ENCODE peak calls at places on chromosomes 7 and 10, in four cellular contexts. Y is GM12878, Z is HepG2, K is K562. B is an unnamed sample.

GRCh38 chr10:28663576-28664368 is 13.5 kb upstream of the BAMBI start:
- DNase-seq in Y (no peak), Z (peak), K (peak), B (peak)

GRCh38 chr7:50662059-50662689 is 97.0 kb upstream of the DDC start:
- DNase-seq in Y (no peak), Z (no peak), K (no peak), B (no peak)

GRCh38 chr10:92569071-92569470 is 4.8 kb downstream of the IDE start:
- DNase-seq in Y (no peak), Z (no peak), K (no peak), B (no peak)

GRCh38 chr10:119769886-119770285 is 44.0 kb downstream of the INPP5F start:
- DNase-seq in Y (no peak), Z (no peak), K (no peak), B (no peak)

GRCh38 chr10:128180843-128181242 is 54.6 kb upstream of the MKI67 start:
- DNase-seq in Y (no peak), Z (no peak), K (no peak), B (no peak)

GRCh38 chr10:119443970-119444660 is 98.4 kb downstream of the RGS10 start:
- DNase-seq in Y (no peak), Z (no peak), K (peak), B (no peak)

GRCh38 chr7:95718556-95719410 is 53.6 kb upstream of the DYNC1I1 start:
- DNase-seq in Y (no peak), Z (no peak), K (no peak), B (peak)

GRCh38 chr10:132064082-132064755 is 1.5 kb upstream of the JAKMIP3 start:
- DNase-seq in Y (no peak), Z (no peak), K (no peak), B (no peak)

GRCh38 chr10:14959221-14960057 is at the start of gene MEIG1:
- DNase-seq in Y (peak), Z (peak), K (peak), B (peak)

GRCh38 chr10:123678376-123678775 is 12.2 kb downstream of the GPR26 start:
- DNase-seq in Y (no peak), Z (no peak), K (no peak), B (peak)

GRCh38 chr10:28631896-28632596 is 45.3 kb upstream of the BAMBI start:
- DNase-seq in Y (no peak), Z (peak), K (no peak), B (no peak)

GRCh38 chr10:120950103-120950561 is 99.0 kb downstream of the WDR11 start:
- DNase-seq in Y (no peak), Z (no peak), K (no peak), B (peak)

GRCh38 chr7:70032673-70033072 is 434.4 kb downstream of the AUTS2 start:
- DNase-seq in Y (no peak), Z (no peak), K (no peak), B (no peak)

GRCh38 chr7:23020742-23021401 is 6.9 kb upstream of the HYCC1 start:
- DNase-seq in Y (no peak), Z (no peak), K (no peak), B (no peak)

GRCh38 chr7:4550117-4550516 is 132.0 kb upstream of the FOXK1 start:
- DNase-seq in Y (no peak), Z (no peak), K (no peak), B (no peak)

GRCh38 chr7:102469972-102470825 is 5.4 kb downstream of the LRWD1 start:
- DNase-seq in Y (no peak), Z (no peak), K (no peak), B (no peak)

GRCh38 chr7:154835924-154836529 is 166.9 kb downstream of the PAXIP1 start:
- DNase-seq in Y (no peak), Z (no peak), K (no peak), B (no peak)

GRCh38 chr7:154833839-154834238 is 169.1 kb downstream of the PAXIP1 start:
- DNase-seq in Y (no peak), Z (no peak), K (no peak), B (no peak)

GRCh38 chr7:154837087-154837486 is 165.8 kb downstream of the PAXIP1 start:
- DNase-seq in Y (no peak), Z (no peak), K (no peak), B (no peak)

GRCh38 chr7:154837622-154838021 is 165.3 kb downstream of the PAXIP1 start:
- DNase-seq in Y (peak), Z (no peak), K (no peak), B (no peak)

GRCh38 chr7:154832557-154833138 is 170.3 kb downstream of the PAXIP1 start:
- DNase-seq in Y (no peak), Z (peak), K (no peak), B (peak)
- TF ChIP-seq FOXM1 in Y (no peak), Z (no peak), K (no peak), B (no peak)

DNA sequence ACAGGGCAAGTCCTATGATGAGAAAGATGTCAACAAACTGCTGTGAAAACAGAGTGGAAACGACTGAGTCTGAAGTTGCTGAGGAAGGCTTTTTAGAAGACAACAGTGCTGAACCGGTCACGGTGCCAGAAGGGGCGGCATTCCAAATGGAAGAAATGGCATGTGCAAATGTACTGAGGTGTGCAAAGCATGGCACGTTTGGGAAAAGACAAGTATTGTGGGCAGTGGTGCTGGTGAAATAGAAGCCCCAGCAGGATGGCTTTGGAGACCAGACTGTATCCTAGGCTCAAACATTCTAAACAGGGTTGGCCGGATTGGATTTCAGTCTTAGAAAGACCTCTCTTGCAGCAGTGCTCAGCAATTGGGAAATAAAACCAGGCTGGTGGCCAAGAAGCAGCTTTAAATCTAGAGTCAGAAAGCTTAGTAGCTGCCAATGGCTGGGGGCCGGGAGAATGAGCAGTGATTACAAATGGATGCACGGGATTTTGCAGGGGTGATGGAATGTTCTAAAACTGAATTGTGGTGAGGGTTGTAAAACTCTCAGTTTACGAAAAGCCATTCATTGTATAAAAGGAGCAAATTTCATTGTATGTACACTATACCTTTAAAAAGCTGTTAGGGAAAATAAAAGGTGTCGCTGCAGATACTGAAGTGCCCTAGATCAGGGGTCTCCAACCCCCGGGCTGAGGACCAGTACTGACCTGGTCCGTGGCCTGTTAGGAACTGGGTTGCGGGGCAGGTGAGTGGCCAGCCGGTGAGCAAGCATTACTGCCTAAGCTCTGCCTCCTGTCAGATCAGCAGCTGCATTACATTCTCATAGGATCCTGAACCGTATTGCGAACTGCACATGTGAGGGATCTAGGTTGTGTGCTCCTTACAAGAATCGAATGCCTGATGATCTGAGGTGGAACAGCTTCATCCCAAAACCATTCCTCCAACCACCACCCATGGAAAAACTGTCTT is 141.6 kb downstream of the HIBADH start:
- DNase-seq in Y (no peak), Z (no peak), K (no peak), B (no peak)
- TF ChIP-seq TARDBP in Y (no peak), Z (no peak), K (no peak), B (no peak)

GRCh38 chr10:125628251-125629049 is 54.5 kb downstream of the TEX36 start:
- DNase-seq in Y (no peak), Z (no peak), K (no peak), B (no peak)
- TF ChIP-seq FOXM1 in Y (no peak), Z (no peak), K (no peak), B (no peak)

GRCh38 chr10:59148701-59149100 is 27.7 kb upstream of the PHYHIPL start:
- DNase-seq in Y (no peak), Z (no peak), K (no peak), B (no peak)
- TF ChIP-seq TARDBP in Y (no peak), Z (no peak), K (no peak), B (no peak)

GRCh38 chr7:34747176-34747781 is 89.3 kb downstream of the NPSR1 start:
- DNase-seq in Y (no peak), Z (no peak), K (no peak), B (no peak)

GRCh38 chr7:34750209-34750608 is 92.2 kb downstream of the NPSR1 start:
- DNase-seq in Y (no peak), Z (no peak), K (no peak), B (no peak)

GRCh38 chr7:34748244-34749039 is 90.4 kb downstream of the NPSR1 start:
- DNase-seq in Y (no peak), Z (peak), K (no peak), B (no peak)

GRCh38 chr7:34750636-34751035 is 92.6 kb downstream of the NPSR1 start:
- DNase-seq in Y (no peak), Z (no peak), K (no peak), B (no peak)

DNA sequence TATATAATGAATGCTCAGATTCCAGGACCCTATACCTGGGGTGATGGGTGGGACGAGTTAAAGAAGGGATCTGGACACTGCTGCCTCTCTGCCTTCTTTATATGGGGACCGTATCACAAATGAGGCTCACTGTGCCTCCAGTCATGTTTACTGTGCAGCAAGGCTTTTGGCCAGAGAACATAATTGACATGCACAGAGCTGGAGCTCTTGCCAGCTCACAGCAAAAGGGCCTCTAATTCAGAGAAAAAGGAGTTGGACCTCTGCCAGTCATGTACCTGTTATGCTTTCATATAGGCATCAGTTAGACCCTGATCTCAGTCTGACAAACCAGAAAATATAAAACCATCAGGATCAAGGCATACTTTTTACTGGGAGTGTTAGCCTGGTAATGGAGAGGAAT is 89.8 kb downstream of the NPSR1 start:
- DNase-seq in Y (no peak), Z (no peak), K (no peak), B (no peak)
- TF ChIP-seq FOXM1 in Y (no peak), Z (no peak), K (no peak), B (no peak)

DNA sequence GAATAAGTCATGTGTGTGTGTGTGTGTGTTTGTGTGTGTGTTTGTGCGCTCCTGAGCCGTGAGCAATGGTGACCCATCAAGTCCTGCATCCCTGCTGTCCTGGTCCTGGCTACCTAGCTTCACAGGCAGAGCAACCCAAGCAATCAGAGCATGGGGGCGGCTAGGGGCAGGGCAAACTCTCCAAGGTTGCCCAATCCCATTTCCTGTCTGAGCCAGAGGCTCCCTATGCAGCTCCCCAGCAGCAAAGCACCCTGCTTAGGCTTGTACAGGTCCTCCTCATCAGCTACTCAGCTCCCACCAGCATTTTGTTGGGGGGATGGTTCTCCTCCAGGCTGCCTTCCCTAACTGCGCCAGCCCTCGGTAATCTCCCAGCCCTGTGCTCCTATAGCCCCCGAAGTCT is 31.1 kb upstream of the CRHR2 start:
- DNase-seq in Y (no peak), Z (no peak), K (no peak), B (no peak)
- TF ChIP-seq TARDBP in Y (no peak), Z (no peak), K (no peak), B (no peak)

GRCh38 chr10:122373713-122374112 is 795 bp upstream of the PLEKHA1 start:
- DNase-seq in Y (no peak), Z (peak), K (no peak), B (no peak)
- TF ChIP-seq FOXM1 in Y (no peak), Z (no peak), K (no peak), B (no peak)

GRCh38 chr7:105896407-105896842 is 20.0 kb upstream of the ATXN7L1 start:
- DNase-seq in Y (no peak), Z (no peak), K (no peak), B (no peak)
- TF ChIP-seq TARDBP in Y (no peak), Z (no peak), K (no peak), B (no peak)

GRCh38 chr7:36079446-36080025 is 73.5 kb upstream of the EEPD1 start:
- DNase-seq in Y (no peak), Z (peak), K (no peak), B (no peak)
- TF ChIP-seq FOXM1 in Y (no peak), Z (no peak), K (no peak), B (no peak)

GRCh38 chr7:77479536-77480088 is 57.5 kb upstream of the PTPN12 start:
- DNase-seq in Y (no peak), Z (peak), K (no peak), B (no peak)
- TF ChIP-seq TARDBP in Y (no peak), Z (peak), K (no peak), B (no peak)

B was measured in HEK293T.